ENCODE peak calls at places on chromosome 9, in six cellular contexts. P is HCT116, J is PC-3, O is neural progenitor cell, M is SK-N-SH, Q is MM.1S. X is an unnamed sample.

GRCh38 chr9:126569036-126569435 is 44.7 kb upstream of the LMX1B start:
- DNase-seq in Q (no peak), P (no peak), M (no peak), O (no peak), J (peak), X (peak)

GRCh38 chr9:36008774-36009300 is 27.9 kb upstream of the RECK start:
- DNase-seq in J (peak), P (peak), O (peak), M (peak), Q (peak), X (peak)

GRCh38 chr9:2655411-2655901 is 33.9 kb downstream of the VLDLR start:
- DNase-seq in J (peak), M (no peak), P (no peak), O (no peak), Q (peak), X (peak)

GRCh38 chr9:93161801-93162635 is 21.9 kb upstream of the WNK2 start:
- DNase-seq in J (no peak), M (no peak), O (no peak), Q (no peak), P (no peak), X (no peak)

GRCh38 chr9:95105519-95106287 is 211.8 kb downstream of the FANCC start:
- DNase-seq in P (no peak), M (no peak), J (peak), O (no peak), Q (no peak), X (no peak)

GRCh38 chr9:20315672-20316071 is 306.6 kb downstream of the MLLT3 start:
- DNase-seq in Q (no peak), P (no peak), J (peak), O (no peak), M (no peak), X (peak)

GRCh38 chr9:101354143-101354764 is 30.6 kb downstream of the BAAT start:
- DNase-seq in Q (no peak), J (peak), P (no peak), O (no peak), M (no peak), X (peak)

GRCh38 chr9:113540466-113540865 is 76.9 kb downstream of the RGS3 start:
- DNase-seq in M (no peak), J (no peak), P (no peak), Q (no peak), O (no peak), X (no peak)

GRCh38 chr9:86324308-86324707 is 29.9 kb downstream of the TUT7 start:
- DNase-seq in M (no peak), O (no peak), J (no peak), Q (no peak), P (no peak), X (peak)

GRCh38 chr9:114738581-114739316 is 56.8 kb upstream of the TEX48 start:
- DNase-seq in P (peak), J (peak), M (peak), Q (peak), O (peak), X (peak)

GRCh38 chr9:626591-626990 is 214.9 kb upstream of the DMRT1 start:
- DNase-seq in P (no peak), J (no peak), Q (peak), M (no peak), O (no peak), X (peak)
- H3K9ac ChIP-seq in P (no peak), J (no peak), Q (peak), M (no peak), O (no peak), X (peak)

DNA sequence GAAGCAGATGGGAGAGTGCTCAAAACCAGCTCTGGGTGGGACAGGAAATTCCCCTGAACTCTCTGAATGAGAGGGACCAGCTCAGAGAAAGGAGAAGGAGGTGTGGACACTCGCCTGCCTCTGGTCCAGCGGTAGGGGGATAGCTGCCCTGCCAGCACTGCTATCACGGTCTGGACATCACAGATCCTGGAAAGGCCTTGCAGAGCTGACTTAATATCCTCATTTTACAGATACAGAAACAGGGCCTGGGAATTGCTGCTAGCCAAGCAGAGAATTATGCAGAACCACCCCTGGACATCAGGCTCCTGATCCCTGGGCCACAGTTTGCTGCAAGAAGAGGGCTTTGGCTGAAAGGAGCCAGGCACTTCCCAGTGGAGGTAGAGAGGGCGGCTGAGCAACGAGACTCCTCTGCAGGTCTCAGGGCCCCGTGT is 4.8 kb downstream of the TRAF1 start:
- DNase-seq in Q (no peak), O (no peak), P (no peak), M (peak), J (no peak), X (no peak)
- H3K4me3 ChIP-seq in Q (no peak), O (no peak), P (no peak), M (no peak), J (no peak), X (no peak)

GRCh38 chr9:131625388-131625787 is 80.1 kb downstream of the PRRT1B start:
- DNase-seq in O (no peak), M (no peak), Q (no peak), P (no peak), J (no peak), X (no peak)

GRCh38 chr9:131624636-131625241 is 79.4 kb downstream of the PRRT1B start:
- DNase-seq in M (peak), O (no peak), J (no peak), Q (no peak), P (no peak), X (peak)

GRCh38 chr9:131627846-131628820 is 82.8 kb downstream of the PRRT1B start:
- DNase-seq in O (no peak), Q (no peak), M (no peak), P (no peak), J (no peak), X (no peak)

GRCh38 chr9:131627326-131627845 is 82.1 kb downstream of the PRRT1B start:
- DNase-seq in J (no peak), P (no peak), M (no peak), O (no peak), Q (no peak), X (peak)

DNA sequence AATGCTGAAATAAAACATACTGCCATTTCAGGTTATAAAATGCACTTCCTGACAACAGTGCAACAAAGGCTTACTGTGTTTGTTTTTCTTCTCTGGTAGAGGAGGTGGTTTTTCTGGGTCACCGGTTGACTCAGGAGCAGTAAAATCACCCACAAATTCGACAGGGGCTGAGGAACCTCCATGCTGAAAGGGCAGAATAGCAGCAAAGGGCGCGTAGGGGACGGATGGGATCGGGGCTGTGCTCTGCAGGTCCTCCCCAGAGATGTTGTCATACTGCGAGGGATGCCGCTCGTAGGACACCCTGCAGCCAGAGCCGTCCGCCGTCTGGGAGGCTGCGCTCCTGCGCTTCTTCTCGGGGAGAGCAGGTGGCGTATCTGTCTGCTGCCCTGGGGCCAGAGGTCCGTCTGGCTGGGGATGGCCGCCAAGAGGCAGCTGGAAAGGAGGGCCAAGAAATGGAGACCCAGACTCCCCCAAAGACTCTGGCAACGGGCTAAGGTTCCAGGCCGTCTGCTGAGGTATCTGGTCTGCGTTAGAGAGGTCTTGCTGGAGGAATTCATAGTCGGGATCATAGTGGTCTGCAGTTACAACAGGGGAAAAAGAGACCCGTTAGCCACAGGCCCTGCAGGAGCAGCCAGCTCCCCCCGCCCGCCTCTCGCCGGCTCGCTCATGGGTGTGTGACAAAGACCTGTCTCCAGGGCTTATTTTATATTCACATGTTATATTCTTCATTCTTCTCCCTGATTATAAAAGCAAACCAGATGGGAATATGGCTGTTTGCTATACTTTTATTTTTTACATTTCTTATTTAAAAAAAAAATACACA is 80.7 kb downstream of the PRRT1B start:
- DNase-seq in P (no peak), M (peak), J (no peak), O (no peak), Q (no peak), X (no peak)
- TF ChIP-seq EZH2phosphoT487 in P (no peak), M (no peak), J (no peak), O (no peak), Q (no peak), X (no peak)

GRCh38 chr9:137297060-137297664 is 4.9 kb downstream of the NRARP start:
- DNase-seq in P (no peak), O (no peak), M (no peak), Q (no peak), J (no peak), X (no peak)

GRCh38 chr9:137297966-137298365 is 4.1 kb downstream of the NRARP start:
- DNase-seq in Q (no peak), P (no peak), M (no peak), J (no peak), O (no peak), X (no peak)

GRCh38 chr9:137298983-137299521 is 3.0 kb downstream of the NRARP start:
- DNase-seq in Q (no peak), O (peak), M (no peak), J (no peak), P (no peak), X (no peak)

GRCh38 chr9:137299938-137300337 is 2.1 kb downstream of the NRARP start:
- DNase-seq in M (no peak), O (peak), Q (no peak), J (no peak), P (no peak), X (no peak)

DNA sequence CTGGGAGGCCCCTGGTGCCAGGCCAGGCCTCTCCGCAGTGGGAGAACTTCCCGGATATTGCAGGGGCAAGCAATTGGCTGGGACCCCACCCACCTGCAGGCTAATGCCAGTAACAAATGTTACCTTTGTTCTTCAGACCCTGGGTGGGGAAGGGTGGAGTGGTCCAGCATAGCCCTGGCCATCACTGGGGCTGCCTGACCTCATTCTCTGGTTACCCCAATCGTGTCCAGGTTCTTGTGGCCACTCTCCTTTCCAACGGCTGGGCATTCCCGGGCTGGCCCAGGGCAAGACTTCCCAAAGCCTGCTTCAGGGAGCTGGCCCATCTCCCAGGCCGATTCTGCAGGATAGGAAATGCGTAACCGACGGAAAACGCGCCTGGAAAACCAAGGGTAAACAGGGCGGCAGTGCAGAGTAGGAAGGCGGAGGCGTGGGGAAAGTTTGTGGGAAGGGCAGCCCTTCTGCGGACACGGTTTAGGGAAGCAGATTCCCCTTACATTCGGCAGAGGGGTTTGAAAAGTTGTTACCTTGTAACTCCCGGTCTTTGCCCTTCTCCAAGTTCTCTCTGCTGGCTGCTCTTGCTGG is 3.6 kb downstream of the NRARP start:
- DNase-seq in J (no peak), M (no peak), Q (no peak), P (no peak), O (peak), X (peak)
- H3K9ac ChIP-seq in J (no peak), M (no peak), Q (no peak), P (no peak), O (no peak), X (no peak)

GRCh38 chr9:99366601-99367000 is 144.5 kb downstream of the SEC61B start:
- DNase-seq in Q (no peak), M (no peak), J (no peak), P (no peak), O (no peak), X (peak)

GRCh38 chr9:99369327-99369722 is 147.2 kb downstream of the SEC61B start:
- DNase-seq in J (no peak), M (no peak), P (no peak), O (no peak), Q (no peak), X (no peak)

GRCh38 chr9:99371376-99371775 is 149.3 kb downstream of the SEC61B start:
- DNase-seq in P (no peak), O (no peak), M (no peak), Q (no peak), J (no peak), X (no peak)

GRCh38 chr9:99366183-99366582 is 144.1 kb downstream of the SEC61B start:
- DNase-seq in Q (no peak), O (no peak), J (no peak), M (no peak), P (no peak), X (no peak)

GRCh38 chr9:99368341-99369326 is 146.6 kb downstream of the SEC61B start:
- DNase-seq in M (no peak), O (peak), J (peak), P (no peak), Q (peak), X (peak)
- H3K4me3 ChIP-seq in M (no peak), O (no peak), J (peak), P (no peak), Q (no peak), X (peak)

GRCh38 chr9:73133042-73133651 is 18.5 kb upstream of the ANXA1 start:
- DNase-seq in M (no peak), O (no peak), J (no peak), P (no peak), Q (peak), X (peak)

GRCh38 chr9:73133921-73134407 is 17.7 kb upstream of the ANXA1 start:
- DNase-seq in Q (peak), M (no peak), O (no peak), P (no peak), J (peak), X (peak)

GRCh38 chr9:73137286-73137899 is 14.3 kb upstream of the ANXA1 start:
- DNase-seq in Q (no peak), P (no peak), O (peak), J (peak), M (no peak), X (peak)

GRCh38 chr9:73137914-73138313 is 13.8 kb upstream of the ANXA1 start:
- DNase-seq in M (no peak), O (no peak), Q (no peak), J (no peak), P (no peak), X (peak)

DNA sequence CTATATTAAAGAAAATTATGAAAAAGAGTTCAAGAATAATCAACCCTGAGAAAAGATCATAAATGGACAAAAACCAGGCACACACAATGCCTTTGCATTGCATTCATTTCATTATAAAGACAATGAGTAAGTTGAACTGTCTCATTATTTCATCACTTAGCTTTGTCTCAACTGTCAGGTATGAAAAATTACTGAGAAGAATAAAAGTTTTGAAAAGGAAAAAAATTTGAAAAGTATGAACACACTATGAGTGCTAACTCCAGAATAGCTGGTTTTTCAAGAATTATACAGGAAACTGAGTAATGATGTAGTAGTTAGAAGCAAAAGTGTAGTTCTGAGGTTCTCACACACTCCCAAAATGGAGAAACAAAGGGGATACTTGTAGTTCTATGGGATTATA is 16.3 kb upstream of the ANXA1 start:
- DNase-seq in J (peak), O (no peak), Q (no peak), M (no peak), P (no peak), X (peak)
- TF ChIP-seq EZH2phosphoT487 in J (no peak), O (no peak), Q (no peak), M (no peak), P (no peak), X (no peak)

GRCh38 chr9:132639322-132639721 is 30.5 kb downstream of the DDX31 start:
- DNase-seq in P (no peak), Q (no peak), M (no peak), O (no peak), J (peak), X (no peak)
- H3K9ac ChIP-seq in P (no peak), Q (no peak), M (no peak), O (no peak), J (peak), X (no peak)

GRCh38 chr9:128072144-128073021 is 4.4 kb downstream of the SLC25A25 start:
- DNase-seq in M (no peak), J (peak), Q (peak), P (no peak), O (no peak), X (peak)
- H3K4me3 ChIP-seq in M (peak), J (peak), Q (peak), P (no peak), O (no peak), X (peak)

DNA sequence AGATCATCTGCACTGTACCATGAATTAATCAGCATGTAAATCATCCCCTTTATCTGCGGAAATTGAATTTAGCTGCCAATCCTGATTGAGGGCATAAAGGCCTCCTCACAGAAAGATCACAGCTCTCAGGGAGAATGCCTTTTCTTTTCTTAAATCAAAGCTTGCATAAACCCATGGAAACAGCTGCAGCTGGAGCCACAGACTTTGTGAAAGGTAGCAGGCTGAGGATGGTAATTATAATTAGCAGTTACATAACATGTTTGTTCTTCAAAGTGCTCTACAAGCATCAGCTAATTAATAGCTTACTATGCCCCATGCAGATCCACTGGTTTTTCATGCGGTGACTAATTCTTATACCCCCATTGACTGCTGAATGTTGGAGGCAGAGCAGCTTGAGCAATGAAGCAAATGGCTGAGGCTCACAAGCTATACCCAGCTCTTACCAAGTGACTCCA is 54.6 kb downstream of the SUSD1 start:
- DNase-seq in O (peak), J (no peak), Q (no peak), P (no peak), M (no peak), X (peak)
- TF ChIP-seq EZH2phosphoT487 in O (no peak), J (no peak), Q (no peak), P (no peak), M (no peak), X (no peak)

DNA sequence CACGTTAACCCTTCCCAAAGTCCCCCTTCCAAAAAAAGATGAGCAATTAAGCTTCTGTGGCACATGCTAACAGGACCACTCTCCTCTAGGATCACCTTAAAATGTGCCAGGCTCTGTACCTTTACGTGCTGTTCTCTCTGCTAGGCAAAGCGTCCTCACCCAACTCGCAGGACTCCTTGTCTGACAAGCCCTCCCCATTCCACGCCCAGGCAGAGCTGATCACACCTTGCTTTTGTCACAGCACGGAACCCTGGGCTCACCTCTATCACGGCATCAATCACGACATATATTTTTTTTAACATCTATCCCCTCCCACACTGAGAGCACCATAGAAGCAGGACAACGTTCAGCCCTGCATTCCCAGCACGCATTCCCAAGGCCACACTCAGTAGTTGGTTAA is 47.1 kb downstream of the CDK5RAP2 start:
- DNase-seq in J (no peak), Q (no peak), M (no peak), O (no peak), P (no peak), X (no peak)
- H3K9ac ChIP-seq in J (no peak), Q (no peak), M (no peak), O (no peak), P (peak), X (no peak)